ENCODE peak calls at places on chromosomes 16 and 17, in five cellular contexts. I is IMR-90, H is NCI-H69, G is GM12892, Q is NCI-H2081. U is an unnamed sample.

GRCh38 chr16:87800497-87800896 is 34.7 kb upstream of the KLHDC4 start:
- DNase-seq in G (no peak), I (no peak), H (no peak), Q (no peak), U (no peak)

GRCh38 chr16:48503779-48504178 is 106.2 kb downstream of the N4BP1 start:
- DNase-seq in H (peak), I (peak), G (no peak), Q (no peak), U (no peak)

GRCh38 chr16:31148281-31148728 is 1.6 kb downstream of the PRSS36 start:
- DNase-seq in H (peak), G (no peak), Q (no peak), I (no peak), U (no peak)

GRCh38 chr17:59777033-59777432 is 69.6 kb downstream of the VMP1 start:
- DNase-seq in G (no peak), I (no peak), Q (no peak), H (no peak), U (no peak)

GRCh38 chr17:78724999-78725398 is 57.1 kb downstream of the CYTH1 start:
- DNase-seq in G (no peak), Q (no peak), I (no peak), H (no peak), U (no peak)

GRCh38 chr16:31842864-31843263 is 30.7 kb upstream of the ZNF267 start:
- DNase-seq in Q (no peak), H (no peak), I (no peak), G (no peak), U (no peak)

GRCh38 chr16:67805718-67806427 is 487 bp downstream of the RANBP10 start:
- DNase-seq in I (no peak), H (peak), Q (no peak), G (no peak), U (no peak)

GRCh38 chr17:28811594-28812135 is 30.9 kb downstream of the FAM222B start:
- DNase-seq in Q (no peak), G (no peak), I (peak), H (peak), U (peak)

GRCh38 chr16:78893340-78893739 is 707.2 kb downstream of the MAF start:
- DNase-seq in Q (no peak), I (no peak), H (no peak), G (no peak), U (no peak)

GRCh38 chr17:41415833-41416335 is 8.5 kb downstream of the KRT37 start:
- DNase-seq in Q (no peak), I (peak), G (no peak), H (no peak), U (no peak)

GRCh38 chr16:84268661-84269060 is 26.0 kb upstream of the WFDC1 start:
- DNase-seq in G (no peak), Q (no peak), H (peak), I (no peak), U (no peak)

U was measured in NCI-H1436.